ENCODE peak calls at places on chromosomes 13 and 19, in four cellular contexts. One of them, this sample, is unnamed.
A peak's percentile ranks its signal among the peaks of the same experiment; 100 is the strongest.

GRCh38 chr19:14006085-14006765 is at the start of gene RFX1:
- DNase-seq in psoas muscle: peak; percentile 100
- DNase-seq in anterior cingulate cortex: peak; percentile 100
- DNase-seq in IMR-90: peak; percentile 100
- DNase-seq in this sample: peak; percentile 99

GRCh38 chr13:111184685-111185401 is 69.7 kb downstream of the ARHGEF7 start:
- DNase-seq in psoas muscle: no peak
- DNase-seq in anterior cingulate cortex: no peak
- DNase-seq in IMR-90: no peak
- DNase-seq in this sample: no peak

GRCh38 chr19:39768811-39769210 is 9.8 kb upstream of the LEUTX start:
- DNase-seq in psoas muscle: no peak
- DNase-seq in anterior cingulate cortex: no peak
- DNase-seq in IMR-90: no peak
- DNase-seq in this sample: no peak

GRCh38 chr19:18798384-18799352 is 7.6 kb upstream of the COMP start:
- DNase-seq in psoas muscle: no peak
- DNase-seq in anterior cingulate cortex: no peak
- DNase-seq in IMR-90: no peak
- DNase-seq in this sample: no peak

GRCh38 chr19:38721977-38722773 is 22.1 kb downstream of the CAPN12 start:
- DNase-seq in psoas muscle: no peak
- DNase-seq in anterior cingulate cortex: peak; percentile 78
- DNase-seq in IMR-90: no peak
- DNase-seq in this sample: no peak

GRCh38 chr19:13155472-13156284 is 5.5 kb downstream of the IER2 start:
- DNase-seq in psoas muscle: peak; percentile 88
- DNase-seq in anterior cingulate cortex: no peak
- DNase-seq in IMR-90: peak; percentile 76
- DNase-seq in this sample: no peak

GRCh38 chr13:51714663-51715168 is 89.2 kb downstream of the DHRS12 start:
- DNase-seq in psoas muscle: no peak
- DNase-seq in anterior cingulate cortex: no peak
- DNase-seq in IMR-90: peak; percentile 89
- DNase-seq in this sample: no peak

GRCh38 chr13:22091971-22092300 is 421.1 kb downstream of the FGF9 start:
- DNase-seq in psoas muscle: no peak
- DNase-seq in anterior cingulate cortex: no peak
- DNase-seq in IMR-90: no peak
- DNase-seq in this sample: no peak

GRCh38 chr19:28652790-28653189 is 560.2 kb downstream of the UQCRFS1 start:
- DNase-seq in psoas muscle: no peak
- DNase-seq in anterior cingulate cortex: no peak
- DNase-seq in IMR-90: no peak
- DNase-seq in this sample: no peak

GRCh38 chr19:5479958-5480357 is 24.7 kb downstream of the ZNRF4 start:
- DNase-seq in psoas muscle: no peak
- DNase-seq in anterior cingulate cortex: no peak
- DNase-seq in IMR-90: no peak
- DNase-seq in this sample: no peak

GRCh38 chr19:36686365-36687213 is 823 bp upstream of the ZNF567 start:
- DNase-seq in psoas muscle: peak; percentile 54
- DNase-seq in anterior cingulate cortex: no peak
- DNase-seq in IMR-90: peak; percentile 5
- DNase-seq in this sample: no peak

GRCh38 chr13:92303428-92303827 is 905.0 kb downstream of the GPC5 start:
- DNase-seq in psoas muscle: no peak
- DNase-seq in anterior cingulate cortex: no peak
- DNase-seq in IMR-90: peak; percentile 48
- DNase-seq in this sample: no peak

GRCh38 chr13:44815507-44816074 is 173.7 kb downstream of the NUFIP1 start:
- DNase-seq in psoas muscle: no peak
- DNase-seq in anterior cingulate cortex: peak; percentile 60
- DNase-seq in IMR-90: peak; percentile 98
- DNase-seq in this sample: peak; percentile 89

GRCh38 chr13:105979586-105979985 is 555.9 kb downstream of the EFNB2 start:
- DNase-seq in psoas muscle: no peak
- DNase-seq in anterior cingulate cortex: no peak
- DNase-seq in IMR-90: no peak
- DNase-seq in this sample: no peak

GRCh38 chr13:99307247-99307646 is at the start of gene GPR183:
- DNase-seq in psoas muscle: no peak
- DNase-seq in anterior cingulate cortex: no peak
- DNase-seq in IMR-90: peak; percentile 43
- DNase-seq in this sample: no peak

GRCh38 chr19:49340069-49340864 is 5.1 kb downstream of the CD37 start:
- DNase-seq in psoas muscle: peak; percentile 83
- DNase-seq in anterior cingulate cortex: peak; percentile 12
- DNase-seq in IMR-90: no peak
- DNase-seq in this sample: no peak

GRCh38 chr13:33934936-33935510 is 117.1 kb downstream of the RFC3 start:
- DNase-seq in psoas muscle: no peak
- DNase-seq in anterior cingulate cortex: no peak
- DNase-seq in IMR-90: no peak
- DNase-seq in this sample: no peak

GRCh38 chr13:99281811-99282263 is 23.7 kb upstream of the GPR18 start:
- DNase-seq in psoas muscle: peak; percentile 85
- DNase-seq in anterior cingulate cortex: no peak
- DNase-seq in IMR-90: no peak
- DNase-seq in this sample: no peak

GRCh38 chr13:45258339-45258685 is 57.5 kb upstream of the KCTD4 start:
- DNase-seq in psoas muscle: no peak
- DNase-seq in anterior cingulate cortex: no peak
- DNase-seq in IMR-90: no peak
- DNase-seq in this sample: no peak

GRCh38 chr19:872266-872951 is 12.9 kb downstream of the CFD start:
- DNase-seq in psoas muscle: peak; percentile 84
- DNase-seq in anterior cingulate cortex: no peak
- DNase-seq in IMR-90: peak; percentile 38
- DNase-seq in this sample: no peak

GRCh38 chr13:69319659-69320058 is 788.0 kb upstream of the ATXN8OS start:
- DNase-seq in psoas muscle: no peak
- DNase-seq in anterior cingulate cortex: no peak
- DNase-seq in IMR-90: no peak
- DNase-seq in this sample: no peak

GRCh38 chr19:45364696-45365095 is 5.7 kb downstream of the ERCC2 start:
- DNase-seq in psoas muscle: no peak
- DNase-seq in anterior cingulate cortex: no peak
- DNase-seq in IMR-90: no peak
- DNase-seq in this sample: no peak

GRCh38 chr13:53254495-53254894 is 225.9 kb downstream of the OLFM4 start:
- DNase-seq in psoas muscle: no peak
- DNase-seq in anterior cingulate cortex: no peak
- DNase-seq in IMR-90: no peak
- DNase-seq in this sample: no peak

GRCh38 chr13:53821632-53822031 is 793.0 kb downstream of the OLFM4 start:
- DNase-seq in psoas muscle: no peak
- DNase-seq in anterior cingulate cortex: peak; percentile 33
- DNase-seq in IMR-90: no peak
- DNase-seq in this sample: no peak

GRCh38 chr19:13902993-13903555 is 2.8 kb downstream of the BRME1 start:
- DNase-seq in psoas muscle: no peak
- DNase-seq in anterior cingulate cortex: no peak
- DNase-seq in IMR-90: no peak
- DNase-seq in this sample: no peak

GRCh38 chr13:22561581-22561980 is 619.2 kb upstream of the SGCG start:
- DNase-seq in psoas muscle: no peak
- DNase-seq in anterior cingulate cortex: no peak
- DNase-seq in IMR-90: no peak
- DNase-seq in this sample: no peak

GRCh38 chr19:51181913-51182419 is 39.9 kb downstream of the SIGLEC7 start:
- DNase-seq in psoas muscle: no peak
- DNase-seq in anterior cingulate cortex: no peak
- DNase-seq in IMR-90: no peak
- DNase-seq in this sample: no peak

GRCh38 chr19:11017275-11018035 is 56.6 kb downstream of the SMARCA4 start:
- DNase-seq in psoas muscle: no peak
- DNase-seq in anterior cingulate cortex: no peak
- DNase-seq in IMR-90: no peak
- DNase-seq in this sample: no peak

GRCh38 chr19:13267131-13267530 is 116.9 kb downstream of the IER2 start:
- DNase-seq in psoas muscle: no peak
- DNase-seq in anterior cingulate cortex: no peak
- DNase-seq in IMR-90: no peak
- DNase-seq in this sample: no peak

GRCh38 chr19:13849991-13850909 is 26.7 kb upstream of the NANOS3 start:
- DNase-seq in psoas muscle: peak; percentile 93
- DNase-seq in anterior cingulate cortex: peak; percentile 78
- DNase-seq in IMR-90: peak; percentile 71
- DNase-seq in this sample: no peak

GRCh38 chr19:41612483-41612882 is 14.4 kb downstream of the CEACAM4 start:
- DNase-seq in psoas muscle: no peak
- DNase-seq in anterior cingulate cortex: no peak
- DNase-seq in IMR-90: no peak
- DNase-seq in this sample: no peak

GRCh38 chr13:24142453-24142852 is 18.1 kb upstream of the SPATA13 start:
- DNase-seq in psoas muscle: no peak
- DNase-seq in anterior cingulate cortex: no peak
- DNase-seq in IMR-90: no peak
- DNase-seq in this sample: no peak

GRCh38 chr13:112182831-112183543 is 116.0 kb downstream of the SOX1 start:
- DNase-seq in psoas muscle: no peak
- DNase-seq in anterior cingulate cortex: no peak
- DNase-seq in IMR-90: no peak
- DNase-seq in this sample: no peak

GRCh38 chr13:95253033-95253432 is 48.2 kb downstream of the ABCC4 start:
- DNase-seq in psoas muscle: no peak
- DNase-seq in anterior cingulate cortex: no peak
- DNase-seq in IMR-90: no peak
- DNase-seq in this sample: no peak

This sample was measured in HFF-Myc.